ENCODE peak calls at places on chromosomes 2 and 18, in seven cellular contexts. G is IMR-90, H is neural progenitor cell, Q is mammary epithelial cell, P is astrocyte, O is H9, S is neuronal stem cell. Y is an unnamed sample.

GRCh38 chr2:241237949-241238371 is 49.5 kb downstream of the ANO7 start:
- DNase-seq in G (no peak), H (no peak), Q (no peak), P (no peak), O (no peak), S (no peak), Y (no peak)

GRCh38 chr18:79770826-79771225 is 26.9 kb upstream of the KCNG2 start:
- DNase-seq in G (no peak), H (no peak), Q (no peak), P (no peak), O (no peak), S (no peak), Y (no peak)

GRCh38 chr2:216991563-216991962 is 131.7 kb upstream of the TNP1 start:
- DNase-seq in G (peak; percentile 25), H (no peak), Q (no peak), P (no peak), O (no peak), S (no peak), Y (peak; percentile 40)

GRCh38 chr2:48227617-48228344 is 302.2 kb upstream of the STON1 start:
- DNase-seq in G (no peak), H (no peak), Q (no peak), P (no peak), O (no peak), S (no peak), Y (no peak)

GRCh38 chr2:109728809-109729208 is 65.3 kb upstream of the RGPD5 start:
- DNase-seq in G (no peak), H (no peak), Q (no peak), P (no peak), O (no peak), S (no peak), Y (no peak)

GRCh38 chr18:35826477-35826876 is 146.0 kb upstream of the RMP24 start:
- DNase-seq in G (no peak), H (no peak), Q (no peak), P (no peak), O (no peak), S (no peak), Y (no peak)

GRCh38 chr18:67072789-67073188 is 443.7 kb downstream of the DSEL start:
- DNase-seq in G (no peak), H (no peak), Q (no peak), P (no peak), O (no peak), S (no peak), Y (no peak)

GRCh38 chr18:27839141-27839540 is 337.8 kb downstream of the CDH2 start:
- DNase-seq in G (peak; percentile 66), H (no peak), Q (peak; percentile 94), P (peak; percentile 95), O (no peak), S (no peak), Y (no peak)

GRCh38 chr2:175931751-175932295 is 70.2 kb downstream of the LNPK start:
- DNase-seq in G (peak; percentile 88), H (no peak), Q (no peak), P (peak; percentile 94), O (no peak), S (no peak), Y (no peak)

GRCh38 chr18:8142932-8143331 is 466.3 kb upstream of the RAB12 start:
- DNase-seq in G (no peak), H (no peak), Q (no peak), P (no peak), O (no peak), S (no peak), Y (no peak)

GRCh38 chr2:64861338-64862000 is 127.7 kb upstream of the SLC1A4 start:
- DNase-seq in G (no peak), H (no peak), Q (no peak), P (no peak), O (no peak), S (no peak), Y (no peak)

GRCh38 chr2:98155721-98156120 is 68.8 kb downstream of the VWA3B start:
- DNase-seq in G (no peak), H (no peak), Q (peak; percentile 48), P (no peak), O (peak; percentile 13), S (no peak), Y (no peak)

GRCh38 chr2:19933351-19933981 is 31.7 kb upstream of the TTC32 start:
- DNase-seq in G (peak; percentile 64), H (no peak), Q (peak; percentile 56), P (peak; percentile 81), O (no peak), S (no peak), Y (no peak)

GRCh38 chr2:46831869-46832265 is 83.7 kb downstream of the MCFD2 start:
- DNase-seq in G (no peak), H (no peak), Q (no peak), P (no peak), O (no peak), S (no peak), Y (no peak)

GRCh38 chr2:104976603-104977120 is 61.2 kb upstream of the MRPS9 start:
- DNase-seq in G (no peak), H (no peak), Q (no peak), P (no peak), O (peak; percentile 61), S (no peak), Y (peak; percentile 24)

GRCh38 chr2:202519453-202519852 is 115.3 kb upstream of the FAM117B start:
- DNase-seq in G (no peak), H (no peak), Q (no peak), P (no peak), O (no peak), S (no peak), Y (no peak)

DNA sequence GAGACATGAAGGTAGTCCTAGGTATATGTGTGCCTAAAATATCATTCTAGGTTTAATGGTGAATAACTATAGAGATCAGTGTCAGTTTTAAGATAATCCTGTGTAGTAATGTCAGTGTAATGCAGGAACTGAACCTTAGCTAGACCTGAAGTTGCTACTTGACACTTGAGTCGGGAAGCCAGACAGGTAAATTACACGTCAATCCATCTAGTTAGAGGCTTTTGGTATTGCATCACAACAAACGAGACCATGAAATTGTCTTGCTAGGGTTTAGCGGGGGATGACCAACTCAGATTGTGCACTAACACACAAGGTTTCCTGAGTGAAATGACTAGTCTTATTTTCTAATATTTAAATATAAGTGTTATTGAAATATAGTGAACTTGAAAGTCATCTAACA is 2.0 kb downstream of the YPEL5 start:
- DNase-seq in G (no peak), H (no peak), Q (no peak), P (no peak), O (no peak), S (no peak), Y (no peak)
- H3K27ac ChIP-seq in G (no peak overlapping the region), H (no peak overlapping the region), Q (no peak overlapping the region), P (no peak overlapping the region), O (no peak overlapping the region), S (no peak overlapping the region), Y (no peak overlapping the region)

GRCh38 chr18:71077451-71077850 is 788.6 kb downstream of the SOCS6 start:
- DNase-seq in G (no peak), H (no peak), Q (no peak), P (no peak), O (no peak), S (no peak), Y (no peak)

GRCh38 chr18:71075147-71075546 is 786.3 kb downstream of the SOCS6 start:
- DNase-seq in G (no peak), H (no peak), Q (no peak), P (no peak), O (no peak), S (no peak), Y (no peak)
- H3K9me3 ChIP-seq in G (peaks cover 9% of the 10 kb centered on the region), H (no peaks in the 10 kb centered on the region), Q (peaks cover 5% of the 10 kb centered on the region), P (no peaks in the 10 kb centered on the region), O (no peaks in the 10 kb centered on the region), S (no peaks in the 10 kb centered on the region), Y (no peaks in the 10 kb centered on the region)

DNA sequence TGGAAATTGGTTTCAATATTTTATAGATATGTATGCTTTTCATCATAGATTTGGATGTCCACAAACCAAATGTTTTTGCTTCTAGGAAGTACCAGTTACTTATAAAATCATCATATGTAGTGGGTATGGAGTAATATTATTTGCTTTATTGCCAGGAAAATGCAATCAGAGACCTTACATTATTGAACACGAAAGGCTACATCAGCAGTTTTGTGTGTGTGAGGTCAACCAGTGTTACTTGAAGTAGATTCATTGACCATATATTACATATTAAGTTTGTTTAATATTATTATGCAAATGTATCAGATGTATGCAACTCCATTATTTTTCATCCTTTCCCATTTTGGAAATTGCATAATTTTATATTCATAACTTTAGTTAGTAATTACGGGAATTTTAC is 219.1 kb upstream of the MMADHC start:
- DNase-seq in G (no peak), H (no peak), Q (no peak), P (no peak), O (no peak), S (no peak), Y (no peak)
- H3K9ac ChIP-seq in G (no peak overlapping the region), H (no peak overlapping the region), Q (no peak overlapping the region), P (no peak overlapping the region), O (no peak overlapping the region), S (no peak overlapping the region), Y (no peak overlapping the region)

GRCh38 chr2:36445191-36445590 is 89.6 kb downstream of the CRIM1 start:
- DNase-seq in G (no peak), H (no peak), Q (no peak), P (no peak), O (no peak), S (no peak), Y (no peak)
- H3K27ac ChIP-seq in G (no peak overlapping the region), H (no peak overlapping the region), Q (no peak overlapping the region), P (peak overlapping the region; percentile 19), O (no peak overlapping the region), S (no peak overlapping the region), Y (no peak overlapping the region)

Y was measured in colonic mucosa.